ENCODE peak calls at places on chromosomes 16 and 17, in four cellular contexts. I is K562, R is IMR-90, Z is SK-N-SH. C is an unnamed sample.

GRCh38 chr16:8708546-8708945 is 34.1 kb downstream of the ABAT start:
- DNase-seq in R (no peak), Z (no peak), I (no peak), C (no peak)

GRCh38 chr16:22300427-22301071 is 3.3 kb downstream of the POLR3E start:
- DNase-seq in R (peak; percentile 62), Z (peak; percentile 76), I (peak; percentile 50), C (no peak)

GRCh38 chr16:22189473-22190168 is 16.5 kb upstream of the EEF2K start:
- DNase-seq in R (peak; percentile 16), Z (peak; percentile 55), I (no peak), C (no peak)

GRCh38 chr17:39229274-39229913 is 3.6 kb upstream of the STAC2 start:
- DNase-seq in R (peak; percentile 37), I (peak; percentile 42), Z (no peak), C (no peak)

GRCh38 chr17:76747716-76748360 is 9.9 kb downstream of the MFSD11 start:
- DNase-seq in R (no peak), I (peak; percentile 5), Z (no peak), C (no peak)

GRCh38 chr17:80312621-80313135 is 52.0 kb downstream of the RNF213 start:
- DNase-seq in Z (no peak), R (no peak), I (no peak), C (no peak)

GRCh38 chr16:17271687-17272086 is 199.1 kb downstream of the XYLT1 start:
- DNase-seq in R (peak; percentile 8), I (no peak), Z (peak; percentile 60), C (no peak)

GRCh38 chr17:58403312-58403711 is 14.0 kb downstream of the RNF43 start:
- DNase-seq in Z (no peak), I (no peak), R (no peak), C (no peak)

GRCh38 chr17:57406131-57406980 is 150.0 kb downstream of the MSI2 start:
- DNase-seq in Z (no peak), R (peak; percentile 44), I (peak; percentile 27), C (no peak)

GRCh38 chr16:78836802-78837489 is 737.5 kb downstream of the WWOX start:
- DNase-seq in R (no peak), Z (no peak), I (no peak), C (no peak)

GRCh38 chr16:12171706-12172105 is 195.2 kb downstream of the SNX29 start:
- DNase-seq in Z (no peak), I (no peak), R (no peak), C (no peak)

GRCh38 chr17:76451480-76451879 is 1.5 kb downstream of the UBE2O start:
- DNase-seq in Z (no peak), R (no peak), I (peak; percentile 25), C (no peak)

GRCh38 chr17:80030730-80031410 is 4.8 kb downstream of the TBC1D16 start:
- DNase-seq in Z (no peak), I (no peak), R (no peak), C (no peak)

GRCh38 chr16:70257391-70257790 is 5.7 kb upstream of the EXOSC6 start:
- DNase-seq in I (no peak), Z (no peak), R (no peak), C (no peak)

GRCh38 chr17:50265690-50266306 is 8.5 kb upstream of the TMEM92 start:
- DNase-seq in R (no peak), Z (peak; percentile 55), I (no peak), C (no peak)

GRCh38 chr17:58575511-58575910 is 61.1 kb upstream of the MTMR4 start:
- DNase-seq in I (peak; percentile 49), Z (no peak), R (peak; percentile 64), C (no peak)

GRCh38 chr16:66203476-66203875 is 163.0 kb upstream of the CDH5 start:
- DNase-seq in I (no peak), Z (no peak), R (no peak), C (no peak)

GRCh38 chr17:50210249-50211225 is 9.1 kb upstream of the COL1A1 start:
- DNase-seq in Z (peak; percentile 75), R (peak; percentile 99), I (peak; percentile 64), C (no peak)

GRCh38 chr17:17305282-17305801 is 2.2 kb downstream of the NT5M start:
- DNase-seq in R (no peak), I (peak; percentile 79), Z (peak; percentile 73), C (peak; percentile 50)

GRCh38 chr16:72783716-72784320 is 264.1 kb downstream of the ZFHX3 start:
- DNase-seq in I (no peak), R (peak; percentile 68), Z (no peak), C (peak; percentile 5)

GRCh38 chr16:66369055-66369592 is 2.6 kb downstream of the CDH5 start:
- DNase-seq in R (no peak), Z (no peak), I (no peak), C (no peak)

GRCh38 chr17:32541640-32542039 is 54.8 kb downstream of the CDK5R1 start:
- DNase-seq in Z (no peak), I (no peak), R (no peak), C (no peak)

GRCh38 chr16:525520-526180 is 1.9 kb upstream of the CAPN15 start:
- DNase-seq in Z (no peak), I (peak; percentile 82), R (peak; percentile 92), C (peak; percentile 62)

GRCh38 chr17:65953316-65954147 is 238.4 kb downstream of the CEP112 start:
- DNase-seq in R (no peak), I (no peak), Z (no peak), C (no peak)

GRCh38 chr17:177155-177554 is 4.3 kb downstream of the DOC2B start:
- DNase-seq in R (no peak), I (no peak), Z (no peak), C (no peak)

GRCh38 chr16:86882586-86883280 is 304.4 kb downstream of the FOXL1 start:
- DNase-seq in R (peak; percentile 88), I (no peak), Z (no peak), C (no peak)

GRCh38 chr17:1724869-1725641 is 551 bp downstream of the WDR81 start:
- DNase-seq in R (no peak), Z (peak; percentile 81), I (no peak), C (no peak)

GRCh38 chr16:88951501-88951900 is 25.5 kb downstream of the CBFA2T3 start:
- DNase-seq in R (no peak), Z (no peak), I (no peak), C (no peak)

GRCh38 chr17:42111265-42111636 is 1.3 kb downstream of the DHX58 start:
- DNase-seq in Z (peak; percentile 51), R (no peak), I (no peak), C (no peak)

GRCh38 chr17:42113293-42114069 is 967 bp upstream of the DHX58 start:
- DNase-seq in R (no peak), I (no peak), Z (no peak), C (no peak)

GRCh38 chr17:42110301-42111264 is 1.9 kb downstream of the DHX58 start:
- DNase-seq in R (no peak), I (no peak), Z (no peak), C (no peak)

GRCh38 chr17:42112552-42113176 is at the start of gene DHX58:
- DNase-seq in I (peak; percentile 68), R (peak; percentile 80), Z (no peak), C (peak; percentile 90)

DNA sequence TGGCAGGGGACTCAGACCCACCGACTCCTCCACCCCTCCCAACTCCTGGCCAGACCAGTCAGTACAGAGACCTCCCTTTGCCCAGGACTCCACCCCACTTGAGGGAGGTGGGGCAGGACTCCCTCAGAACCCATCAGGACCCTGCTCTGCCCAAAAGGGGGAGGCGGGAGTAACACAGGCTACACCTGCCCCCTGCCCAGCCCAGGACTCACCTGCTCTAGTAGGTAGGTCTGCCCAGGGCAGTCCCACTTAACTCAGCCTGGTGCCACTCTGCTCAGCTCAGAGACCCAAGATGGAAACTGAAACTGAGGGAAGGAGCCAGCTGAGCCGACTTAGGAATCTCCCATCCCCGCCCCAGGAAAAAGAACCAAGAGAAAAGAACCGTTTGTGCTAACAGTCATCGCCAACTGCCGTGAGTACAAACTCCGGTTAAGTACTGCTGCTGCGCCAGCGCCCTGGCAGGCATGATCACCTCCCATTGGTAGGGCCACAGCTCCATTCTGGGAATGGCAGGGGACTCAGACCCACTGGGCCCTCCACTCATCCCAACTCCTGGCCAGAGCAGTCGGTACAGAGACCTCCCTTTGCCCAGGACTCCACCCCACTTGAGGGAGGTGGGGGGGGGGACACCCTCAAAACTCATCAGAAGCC is 488 bp downstream of the DHX58 start:
- DNase-seq in Z (no peak), I (no peak), R (peak; percentile 17), C (no peak)
- TF ChIP-seq RCOR1 in Z (no peak), I (no peak), R (no peak), C (no peak)

DNA sequence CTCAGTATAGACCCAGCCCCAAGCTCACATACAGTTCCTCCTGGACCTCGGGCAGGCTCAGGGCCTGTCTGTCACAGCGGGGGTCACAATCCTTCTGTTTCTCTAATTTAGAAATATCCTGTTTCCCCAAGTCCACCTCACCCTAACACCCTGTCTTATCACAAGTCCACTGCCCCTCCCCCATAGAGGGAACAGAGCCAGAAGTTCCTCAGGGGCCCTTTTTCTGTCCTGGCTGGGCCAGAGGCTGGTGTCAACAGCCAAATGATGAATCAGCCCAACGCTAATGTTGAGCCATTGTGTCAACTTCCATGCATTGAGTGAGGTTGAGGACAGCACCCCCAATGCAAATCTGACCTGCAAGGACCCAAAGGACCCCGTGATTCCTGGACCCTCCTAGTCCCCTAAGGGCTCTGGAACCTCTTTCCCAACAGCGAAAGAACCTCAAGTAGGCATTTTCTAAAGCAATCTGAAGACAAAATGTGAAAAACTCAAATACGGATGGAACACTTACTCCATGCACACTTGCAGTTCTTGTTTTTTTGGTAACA is 58.6 kb downstream of the PECAM1 start:
- DNase-seq in Z (no peak), I (peak; percentile 94), R (no peak), C (no peak)
- H3K9ac ChIP-seq in Z (no peak overlapping the region), I (peak overlapping the region; percentile 57), R (no peak overlapping the region), C (no peak overlapping the region)

DNA sequence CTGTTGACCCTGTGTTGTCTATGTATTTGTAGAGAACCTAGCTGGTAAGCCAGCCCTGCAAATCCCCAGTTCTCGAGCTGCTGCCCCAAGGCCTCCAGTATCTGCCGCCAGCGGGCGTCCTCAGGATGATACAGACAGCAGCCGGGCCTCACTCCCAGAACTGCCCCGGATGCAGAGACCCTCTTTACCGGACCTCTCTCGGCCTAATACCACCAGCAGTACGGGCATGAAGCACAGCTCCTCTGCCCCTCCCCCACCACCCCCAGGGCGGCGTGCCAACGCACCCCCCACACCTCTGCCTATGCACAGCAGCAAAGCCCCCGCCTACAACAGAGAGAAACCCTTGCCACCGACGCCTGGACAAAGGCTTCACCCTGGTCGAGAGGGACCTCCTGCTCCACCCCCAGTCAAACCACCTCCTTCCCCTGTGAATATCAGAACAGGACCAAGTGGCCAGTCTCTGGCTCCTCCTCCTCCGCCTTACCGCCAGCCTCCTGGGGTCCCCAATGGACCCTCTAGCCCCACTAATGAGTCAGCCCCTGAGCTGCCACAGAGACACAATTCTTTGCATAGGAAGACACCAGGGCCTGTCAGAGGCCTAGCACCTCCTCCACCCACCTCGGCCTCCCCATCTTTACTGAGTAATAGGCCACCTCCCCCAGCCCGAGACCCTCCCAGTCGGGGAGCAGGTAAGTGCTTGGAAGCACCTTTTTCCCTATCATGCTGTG is 23.1 kb upstream of the CDC6 start:
- DNase-seq in I (no peak), R (no peak), Z (no peak), C (no peak)
- H3K36me3 ChIP-seq in I (peaks cover 56% of the 10 kb centered on the region), R (peaks cover 50% of the 10 kb centered on the region), Z (peaks cover 18% of the 10 kb centered on the region), C (peaks cover 11% of the 10 kb centered on the region)

GRCh38 chr17:44118427-44119050 is 4.9 kb downstream of the HDAC5 start:
- DNase-seq in R (no peak), Z (no peak), I (no peak), C (no peak)

GRCh38 chr17:44113868-44114840 is 9.3 kb downstream of the HDAC5 start:
- DNase-seq in Z (no peak), R (no peak), I (no peak), C (no peak)

GRCh38 chr17:44117351-44117750 is 6.1 kb downstream of the HDAC5 start:
- DNase-seq in I (no peak), Z (no peak), R (no peak), C (no peak)

GRCh38 chr17:44113382-44113781 is 10.1 kb downstream of the HDAC5 start:
- DNase-seq in Z (no peak), R (no peak), I (no peak), C (no peak)

GRCh38 chr17:44115585-44116415 is 7.6 kb downstream of the HDAC5 start:
- DNase-seq in I (peak; percentile 75), R (peak; percentile 43), Z (peak; percentile 83), C (no peak)
- TF ChIP-seq RCOR1 in I (no peak), R (no peak), Z (no peak), C (no peak)